ENCODE peak calls at places on chromosomes 12 and 14, in seven cellular contexts. A, X, T, Y, I, O and Q are unnamed samples.

GRCh38 chr14:89792489-89793366 is 161.8 kb downstream of the EFCAB11 start:
- DNase-seq in A (no peak), X (no peak), T (no peak), Y (no peak), I (no peak), O (peak), Q (no peak)

GRCh38 chr14:58055497-58055896 is 96.5 kb downstream of the ARMH4 start:
- DNase-seq in A (no peak), X (no peak), T (no peak), Y (no peak), I (no peak), O (no peak), Q (no peak)

GRCh38 chr12:27331299-27331926 is 1.2 kb upstream of the BMAL2 start:
- DNase-seq in A (no peak), X (no peak), T (peak), Y (peak), I (no peak), O (no peak), Q (peak)

GRCh38 chr12:53103860-53104305 is 597 bp downstream of the SOAT2 start:
- DNase-seq in A (no peak), X (peak), T (no peak), Y (peak), I (no peak), O (no peak), Q (no peak)

GRCh38 chr12:25960926-25961325 is 2.4 kb downstream of the RASSF8 start:
- DNase-seq in A (no peak), X (no peak), T (no peak), Y (no peak), I (no peak), O (no peak), Q (no peak)

GRCh38 chr12:1620093-1620492 is 8.9 kb upstream of the WNT5B start:
- DNase-seq in A (no peak), X (no peak), T (no peak), Y (no peak), I (no peak), O (no peak), Q (no peak)

GRCh38 chr12:101051151-101051550 is 158.9 kb downstream of the SLC5A8 start:
- DNase-seq in A (no peak), X (no peak), T (no peak), Y (no peak), I (no peak), O (no peak), Q (no peak)

GRCh38 chr12:2341871-2342270 is 289.1 kb downstream of the CACNA1C start:
- DNase-seq in A (no peak), X (no peak), T (no peak), Y (no peak), I (no peak), O (no peak), Q (no peak)

GRCh38 chr14:54866588-54866987 is 36.0 kb downstream of the GCH1 start:
- DNase-seq in A (no peak), X (no peak), T (peak), Y (no peak), I (no peak), O (no peak), Q (no peak)

GRCh38 chr14:90903101-90903500 is 86.9 kb upstream of the TTC7B start:
- DNase-seq in A (no peak), X (peak), T (peak), Y (peak), I (peak), O (peak), Q (no peak)

GRCh38 chr12:121715862-121716435 is 3.4 kb downstream of the TMEM120B start:
- DNase-seq in A (no peak), X (no peak), T (no peak), Y (no peak), I (no peak), O (no peak), Q (no peak)

GRCh38 chr12:121713257-121714155 is 954 bp downstream of the TMEM120B start:
- DNase-seq in A (no peak), X (peak), T (no peak), Y (peak), I (no peak), O (peak), Q (no peak)

GRCh38 chr12:121709478-121709890 is 3.1 kb upstream of the TMEM120B start:
- DNase-seq in A (no peak), X (no peak), T (peak), Y (no peak), I (no peak), O (no peak), Q (no peak)

GRCh38 chr12:121711925-121712461 is 559 bp upstream of the TMEM120B start:
- DNase-seq in A (peak), X (peak), T (no peak), Y (no peak), I (no peak), O (peak), Q (peak)

DNA sequence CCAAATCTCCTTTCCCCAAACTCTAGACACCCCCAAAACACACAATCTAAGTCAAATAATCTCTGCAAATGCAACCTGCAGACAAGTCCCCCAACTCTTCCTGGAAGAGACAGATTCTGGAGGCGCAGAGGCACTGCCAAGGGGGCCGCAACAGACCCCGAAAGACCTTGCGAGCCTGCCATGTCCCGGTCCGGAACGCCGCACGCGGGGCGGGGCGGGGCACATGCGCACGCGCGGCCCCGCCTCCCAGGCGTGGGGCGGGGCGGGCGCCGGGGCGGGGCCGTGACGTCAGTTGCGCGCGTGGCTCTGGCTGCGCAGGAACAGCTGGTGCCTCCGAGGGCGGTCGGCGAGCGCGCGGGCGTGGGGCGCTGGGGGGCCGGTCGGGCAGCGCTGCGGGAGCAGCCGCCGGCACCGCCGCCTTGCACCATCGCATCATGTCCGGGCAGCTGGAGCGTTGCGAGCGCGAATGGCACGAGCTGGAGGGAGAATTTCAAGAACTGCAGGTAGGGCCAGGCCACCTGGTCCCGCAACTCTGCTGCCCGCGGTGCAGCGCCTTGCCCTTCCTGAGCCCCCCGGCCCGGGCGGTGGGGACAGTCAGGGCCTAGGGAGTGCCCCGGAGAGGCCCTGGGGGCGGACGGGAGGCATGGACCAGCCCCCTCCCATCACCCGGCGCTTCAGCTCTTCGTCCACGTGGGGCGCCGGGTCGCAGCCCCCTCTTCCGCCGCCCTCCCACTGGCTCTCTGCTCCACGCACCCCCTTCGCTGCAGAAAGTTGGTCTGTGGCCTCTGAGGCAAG is at the start of gene TMEM120B:
- DNase-seq in A (peak), X (peak), T (peak), Y (peak), I (peak), O (peak), Q (peak)
- TF ChIP-seq POLR2A in A (peak), X (peak), T (peak), Y (peak), I (peak), O (peak), Q (peak)

GRCh38 chr12:109804820-109805761 is 28.1 kb downstream of the TRPV4 start:
- DNase-seq in A (no peak), X (peak), T (peak), Y (peak), I (peak), O (peak), Q (peak)
- TF ChIP-seq POLR2AphosphoS5 in A (no peak), X (no peak), T (no peak), Y (no peak), I (no peak), O (no peak), Q (no peak)

GRCh38 chr14:74085047-74085637 is 386 bp downstream of the LIN52 start:
- DNase-seq in A (no peak), X (no peak), T (no peak), Y (peak), I (no peak), O (no peak), Q (peak)

GRCh38 chr14:74083161-74083560 is 1.1 kb downstream of the ALDH6A1 start:
- DNase-seq in A (no peak), X (no peak), T (no peak), Y (no peak), I (no peak), O (no peak), Q (no peak)

GRCh38 chr14:74083784-74084276 is 423 bp downstream of the ALDH6A1 start:
- DNase-seq in A (no peak), X (no peak), T (no peak), Y (no peak), I (no peak), O (peak), Q (no peak)

GRCh38 chr14:74085828-74086227 is 1.1 kb downstream of the LIN52 start:
- DNase-seq in A (no peak), X (no peak), T (no peak), Y (no peak), I (peak), O (no peak), Q (peak)

GRCh38 chr14:74084277-74085046 is at the start of the genes ALDH6A1 and LIN52:
- DNase-seq in A (peak), X (peak), T (peak), Y (peak), I (peak), O (peak), Q (peak)
- TF ChIP-seq POLR2A in A (peak), X (peak), T (peak), Y (peak), I (peak), O (peak), Q (peak)

GRCh38 chr14:73008501-73008900 is 18.4 kb downstream of the ZFYVE1 start:
- DNase-seq in A (no peak), X (no peak), T (no peak), Y (no peak), I (no peak), O (no peak), Q (no peak)
- TF ChIP-seq POLR2AphosphoS5 in A (no peak), X (no peak), T (no peak), Y (no peak), I (no peak), O (no peak), Q (no peak)

DNA sequence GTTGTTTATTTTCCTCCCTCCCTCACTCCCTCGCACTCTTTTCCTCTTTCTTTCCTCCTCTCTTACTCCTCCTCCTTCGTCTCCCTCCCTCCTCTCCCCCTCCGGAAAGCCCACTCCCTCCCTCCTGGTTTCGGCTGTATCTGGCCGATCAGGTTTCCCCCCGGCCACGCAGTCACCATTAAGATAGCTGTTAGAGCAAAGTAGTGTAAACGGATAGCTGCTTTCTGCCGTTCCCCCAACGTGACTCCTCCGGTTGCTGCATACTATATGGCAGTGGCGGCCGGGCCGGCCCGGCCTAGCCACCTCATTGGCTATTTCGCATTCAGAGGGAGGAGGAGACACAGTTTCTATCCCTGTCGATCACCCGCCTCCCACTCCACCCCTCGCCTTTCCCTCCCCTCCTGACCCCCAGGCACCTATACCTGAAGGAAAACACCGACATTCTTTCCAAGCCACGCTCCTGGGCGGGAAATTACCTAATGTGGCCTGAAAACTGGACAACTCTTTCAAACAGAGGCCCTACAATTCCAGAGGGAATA is at the start of gene SIX4:
- DNase-seq in A (peak), X (peak), T (peak), Y (peak), I (peak), O (peak), Q (peak)
- TF ChIP-seq POLR2A in A (no peak), X (no peak), T (peak), Y (peak), I (no peak), O (peak), Q (no peak)

GRCh38 chr14:37047996-37048395 is 124.4 kb downstream of the SLC25A21 start:
- DNase-seq in A (no peak), X (no peak), T (peak), Y (no peak), I (no peak), O (no peak), Q (no peak)
- TF ChIP-seq POLR2AphosphoS5 in A (no peak), X (no peak), T (no peak), Y (no peak), I (no peak), O (no peak), Q (no peak)

GRCh38 chr12:108514973-108515814 is at the start of gene FICD:
- DNase-seq in A (peak), X (peak), T (peak), Y (peak), I (peak), O (peak), Q (peak)
- TF ChIP-seq POLR2A in A (peak), X (peak), T (peak), Y (peak), I (peak), O (peak), Q (peak)

DNA sequence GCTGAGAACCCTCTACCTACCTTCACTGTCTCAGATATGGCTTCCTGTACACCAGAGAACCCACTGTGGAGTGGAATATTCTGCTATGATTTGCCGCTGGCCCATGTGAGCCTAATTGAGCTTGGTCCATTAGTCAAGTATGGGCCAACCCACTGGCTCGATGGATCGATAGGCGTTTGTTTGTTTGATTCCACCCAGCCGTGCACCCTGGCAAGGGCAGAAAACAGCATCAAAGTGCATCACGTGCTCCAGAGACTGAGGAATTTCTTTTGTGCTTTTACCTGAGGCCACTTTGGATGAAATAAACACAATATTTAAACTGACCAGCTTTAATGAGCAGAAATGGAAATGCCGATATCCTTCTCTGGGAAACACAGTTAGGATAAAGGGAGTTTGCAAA is 426.4 kb downstream of the AACS start:
- DNase-seq in A (no peak), X (no peak), T (no peak), Y (no peak), I (no peak), O (no peak), Q (no peak)
- TF ChIP-seq POLR2AphosphoS5 in A (no peak), X (no peak), T (no peak), Y (no peak), I (no peak), O (no peak), Q (no peak)

GRCh38 chr12:75480469-75480949 is at the start of gene GLIPR1:
- DNase-seq in A (peak), X (peak), T (peak), Y (no peak), I (peak), O (peak), Q (peak)
- TF ChIP-seq POLR2A in A (no peak), X (peak), T (peak), Y (no peak), I (peak), O (peak), Q (peak)